ENCODE peak calls at places on chromosomes 7 and 10, in six cellular contexts. One of them, this sample, is unnamed.

GRCh38 chr7:19776981-19777380 is 3.6 kb upstream of the TMEM196 start:
- DNase-seq in HepG2: no peak
- DNase-seq in GM12891: no peak
- DNase-seq in GM12878: no peak
- DNase-seq in K562: no peak
- DNase-seq in H1: no peak
- DNase-seq in this sample: no peak

GRCh38 chr10:122323941-122324675 is 50.4 kb upstream of the PLEKHA1 start:
- DNase-seq in HepG2: no peak
- DNase-seq in GM12891: no peak
- DNase-seq in GM12878: no peak
- DNase-seq in K562: no peak
- DNase-seq in H1: no peak
- DNase-seq in this sample: no peak

GRCh38 chr7:36115448-36116321 is 37.4 kb upstream of the EEPD1 start:
- DNase-seq in HepG2: peak; percentile 82
- DNase-seq in GM12891: peak; percentile 39
- DNase-seq in GM12878: peak; percentile 79
- DNase-seq in K562: no peak
- DNase-seq in H1: no peak
- DNase-seq in this sample: peak; percentile 45

GRCh38 chr7:91242097-91242846 is 22.0 kb upstream of the FZD1 start:
- DNase-seq in HepG2: no peak
- DNase-seq in GM12891: no peak
- DNase-seq in GM12878: no peak
- DNase-seq in K562: no peak
- DNase-seq in H1: no peak
- DNase-seq in this sample: no peak

GRCh38 chr10:24642921-24643678 is 80.6 kb downstream of the ARHGAP21 start:
- DNase-seq in HepG2: peak; percentile 89
- DNase-seq in GM12891: no peak
- DNase-seq in GM12878: peak; percentile 40
- DNase-seq in K562: peak; percentile 21
- DNase-seq in H1: no peak
- DNase-seq in this sample: no peak

GRCh38 chr10:78301481-78301880 is 267.8 kb downstream of the RPS24 start:
- DNase-seq in HepG2: no peak
- DNase-seq in GM12891: no peak
- DNase-seq in GM12878: no peak
- DNase-seq in K562: no peak
- DNase-seq in H1: peak; percentile 29
- DNase-seq in this sample: no peak

GRCh38 chr7:39127058-39127457 is 149.3 kb downstream of the POU6F2 start:
- DNase-seq in HepG2: no peak
- DNase-seq in GM12891: no peak
- DNase-seq in GM12878: no peak
- DNase-seq in K562: no peak
- DNase-seq in H1: no peak
- DNase-seq in this sample: no peak

GRCh38 chr7:121797283-121798037 is 75.5 kb upstream of the PTPRZ1 start:
- DNase-seq in HepG2: no peak
- DNase-seq in GM12891: no peak
- DNase-seq in GM12878: no peak
- DNase-seq in K562: no peak
- DNase-seq in H1: no peak
- DNase-seq in this sample: no peak

GRCh38 chr7:43870316-43870715 is 999 bp upstream of the MRPS24 start:
- DNase-seq in HepG2: no peak
- DNase-seq in GM12891: no peak
- DNase-seq in GM12878: no peak
- DNase-seq in K562: no peak
- DNase-seq in H1: no peak
- DNase-seq in this sample: no peak

GRCh38 chr7:126727930-126728331 is 524.8 kb downstream of the GRM8 start:
- DNase-seq in HepG2: no peak
- DNase-seq in GM12891: no peak
- DNase-seq in GM12878: no peak
- DNase-seq in K562: peak; percentile 17
- DNase-seq in H1: no peak
- DNase-seq in this sample: no peak

GRCh38 chr10:20659225-20659624 is 237.9 kb downstream of the NEBL start:
- DNase-seq in HepG2: no peak
- DNase-seq in GM12891: no peak
- DNase-seq in GM12878: no peak
- DNase-seq in K562: no peak
- DNase-seq in H1: no peak
- DNase-seq in this sample: no peak

GRCh38 chr7:82677493-82677892 is 233.9 kb upstream of the CACNA2D1 start:
- DNase-seq in HepG2: no peak
- DNase-seq in GM12891: no peak
- DNase-seq in GM12878: no peak
- DNase-seq in K562: no peak
- DNase-seq in H1: no peak
- DNase-seq in this sample: no peak

GRCh38 chr10:33743429-33743857 is 409.0 kb upstream of the NRP1 start:
- DNase-seq in HepG2: no peak
- DNase-seq in GM12891: no peak
- DNase-seq in GM12878: peak; percentile 19
- DNase-seq in K562: no peak
- DNase-seq in H1: no peak
- DNase-seq in this sample: no peak

GRCh38 chr10:91374054-91374453 is 36.1 kb upstream of the HECTD2 start:
- DNase-seq in HepG2: no peak
- DNase-seq in GM12891: no peak
- DNase-seq in GM12878: no peak
- DNase-seq in K562: no peak
- DNase-seq in H1: no peak
- DNase-seq in this sample: no peak

GRCh38 chr10:21526952-21527633 is 1.6 kb upstream of the SKIDA1 start:
- DNase-seq in HepG2: peak; percentile 70
- DNase-seq in GM12891: no peak
- DNase-seq in GM12878: no peak
- DNase-seq in K562: peak; percentile 68
- DNase-seq in H1: peak; percentile 83
- DNase-seq in this sample: peak; percentile 39

GRCh38 chr10:35822316-35822715 is 180.2 kb upstream of the FZD8 start:
- DNase-seq in HepG2: peak; percentile 3
- DNase-seq in GM12891: no peak
- DNase-seq in GM12878: no peak
- DNase-seq in K562: no peak
- DNase-seq in H1: peak; percentile 74
- DNase-seq in this sample: no peak

GRCh38 chr10:88232978-88233537 is 350.1 kb downstream of the RNLS start:
- DNase-seq in HepG2: no peak
- DNase-seq in GM12891: no peak
- DNase-seq in GM12878: no peak
- DNase-seq in K562: no peak
- DNase-seq in H1: no peak
- DNase-seq in this sample: no peak

GRCh38 chr10:102648269-102648888 is 4.1 kb downstream of the TRIM8 start:
- DNase-seq in HepG2: no peak
- DNase-seq in GM12891: no peak
- DNase-seq in GM12878: no peak
- DNase-seq in K562: no peak
- DNase-seq in H1: no peak
- DNase-seq in this sample: no peak

DNA sequence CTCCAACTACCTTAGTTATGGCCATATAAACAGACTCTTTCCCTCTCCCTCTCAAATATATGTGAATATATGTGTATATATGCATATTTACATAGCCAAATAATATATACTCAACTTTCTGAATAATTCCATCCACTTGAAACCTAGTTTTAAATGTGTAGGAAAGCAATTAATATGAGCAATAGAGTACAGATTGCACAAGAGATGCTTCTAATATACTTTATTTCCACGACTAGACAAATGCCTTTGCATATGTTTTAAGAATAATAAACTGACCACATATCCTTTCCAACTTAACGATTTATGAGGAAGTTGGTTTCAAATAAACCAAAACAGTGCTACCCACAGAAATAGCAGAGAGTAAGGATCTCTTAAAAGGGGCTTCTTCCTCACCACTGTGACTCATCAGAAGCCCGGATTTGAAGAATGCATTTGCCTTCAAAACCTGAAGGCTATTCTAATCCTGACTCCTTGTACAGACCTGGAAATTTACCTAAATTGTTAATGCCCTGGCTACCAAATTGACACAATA is 266.3 kb downstream of the AHR start:
- DNase-seq in HepG2: no peak
- DNase-seq in GM12891: no peak
- DNase-seq in GM12878: no peak
- DNase-seq in K562: no peak
- DNase-seq in H1: no peak
- DNase-seq in this sample: no peak
- TF ChIP-seq POLR2A in HepG2: no peak
- TF ChIP-seq POLR2A in GM12891: no peak
- TF ChIP-seq POLR2A in GM12878: no peak
- TF ChIP-seq POLR2A in K562: no peak
- TF ChIP-seq POLR2A in H1: no peak
- TF ChIP-seq POLR2A in this sample: no peak

GRCh38 chr10:7689591-7689990 is 13.5 kb upstream of the ITIH2 start:
- DNase-seq in HepG2: no peak
- DNase-seq in GM12891: no peak
- DNase-seq in GM12878: no peak
- DNase-seq in K562: no peak
- DNase-seq in H1: no peak
- DNase-seq in this sample: no peak

GRCh38 chr10:7686351-7687171 is 16.6 kb upstream of the ITIH2 start:
- DNase-seq in HepG2: peak; percentile 100
- DNase-seq in GM12891: no peak
- DNase-seq in GM12878: no peak
- DNase-seq in K562: no peak
- DNase-seq in H1: no peak
- DNase-seq in this sample: no peak

DNA sequence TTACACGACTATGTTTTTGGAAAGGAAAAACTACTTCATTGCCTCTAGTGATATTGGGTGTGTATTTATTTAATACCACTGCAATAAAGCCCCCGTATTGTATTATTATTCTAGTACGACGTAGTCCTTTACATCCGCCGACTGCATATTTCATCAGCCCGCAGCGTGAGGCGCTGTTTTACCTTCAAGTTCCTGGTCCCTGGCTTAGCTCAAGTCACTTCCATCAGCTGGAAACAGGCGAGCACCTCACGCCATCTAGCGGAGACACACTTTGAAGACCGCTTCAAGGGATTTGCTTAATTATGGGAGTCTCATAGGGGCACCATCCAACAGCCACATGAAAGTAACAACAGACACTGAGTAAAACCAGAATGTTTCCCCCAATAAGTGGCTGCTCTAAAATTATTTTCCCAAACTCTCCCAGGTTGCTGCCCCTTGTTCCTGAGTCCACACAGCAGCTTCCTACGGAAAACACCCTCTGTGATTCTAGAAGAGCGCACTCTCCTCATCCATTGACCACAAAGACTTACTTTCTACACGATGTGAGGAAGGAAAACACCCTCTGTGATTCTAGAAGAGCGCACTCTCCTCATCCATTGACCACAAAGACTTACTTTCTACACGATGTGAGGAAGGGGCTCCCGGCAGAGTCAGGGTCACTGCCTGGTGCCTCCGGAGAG is 15.7 kb upstream of the ITIH2 start:
- DNase-seq in HepG2: peak; percentile 95
- DNase-seq in GM12891: peak; percentile 49
- DNase-seq in GM12878: peak; percentile 62
- DNase-seq in K562: peak; percentile 67
- DNase-seq in H1: peak; percentile 80
- DNase-seq in this sample: peak; percentile 36
- TF ChIP-seq POLR2AphosphoS5 in HepG2: no peak
- TF ChIP-seq POLR2AphosphoS5 in GM12891: no peak
- TF ChIP-seq POLR2AphosphoS5 in GM12878: no peak
- TF ChIP-seq POLR2AphosphoS5 in K562: no peak
- TF ChIP-seq POLR2AphosphoS5 in H1: no peak
- TF ChIP-seq POLR2AphosphoS5 in this sample: no peak

DNA sequence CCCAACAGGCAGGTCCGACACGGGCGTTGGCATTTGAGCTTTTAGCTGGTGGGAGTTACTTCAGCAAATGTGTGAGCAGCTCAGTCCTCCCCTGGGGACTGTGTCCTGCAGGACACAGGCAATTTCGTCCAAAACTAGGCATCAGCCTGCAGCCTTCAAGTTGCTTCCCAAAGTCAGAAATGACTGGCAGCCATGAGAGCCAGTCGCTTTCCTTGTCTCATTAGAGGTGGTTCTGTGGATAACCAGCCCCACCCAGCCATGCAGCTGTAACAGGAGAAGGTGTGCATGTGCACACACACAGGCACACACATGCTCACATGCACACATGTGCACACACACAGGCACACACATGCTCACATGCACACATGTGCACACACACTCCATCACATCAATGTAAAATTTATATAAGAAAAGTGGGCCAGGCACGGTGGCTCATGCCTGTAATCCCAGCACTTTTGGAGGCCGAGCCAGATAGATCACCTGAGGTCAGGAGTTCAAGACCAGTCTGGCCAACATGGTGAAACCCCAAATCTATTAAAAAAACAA is 138.8 kb upstream of the TCERG1L start:
- DNase-seq in HepG2: no peak
- DNase-seq in GM12891: no peak
- DNase-seq in GM12878: no peak
- DNase-seq in K562: no peak
- DNase-seq in H1: peak; percentile 33
- DNase-seq in this sample: no peak
- TF ChIP-seq TAF1 in HepG2: no peak
- TF ChIP-seq TAF1 in GM12891: no peak
- TF ChIP-seq TAF1 in GM12878: no peak
- TF ChIP-seq TAF1 in K562: no peak
- TF ChIP-seq TAF1 in H1: no peak
- TF ChIP-seq TAF1 in this sample: no peak

GRCh38 chr7:7693881-7694280 is 24.5 kb downstream of the RPA3 start:
- DNase-seq in HepG2: peak; percentile 69
- DNase-seq in GM12891: no peak
- DNase-seq in GM12878: no peak
- DNase-seq in K562: no peak
- DNase-seq in H1: no peak
- DNase-seq in this sample: no peak

GRCh38 chr7:7688310-7688709 is 30.1 kb downstream of the RPA3 start:
- DNase-seq in HepG2: no peak
- DNase-seq in GM12891: no peak
- DNase-seq in GM12878: no peak
- DNase-seq in K562: no peak
- DNase-seq in H1: no peak
- DNase-seq in this sample: no peak

GRCh38 chr7:7687800-7688199 is 30.6 kb downstream of the RPA3 start:
- DNase-seq in HepG2: no peak
- DNase-seq in GM12891: no peak
- DNase-seq in GM12878: no peak
- DNase-seq in K562: no peak
- DNase-seq in H1: no peak
- DNase-seq in this sample: no peak

GRCh38 chr7:7686806-7687205 is 31.6 kb downstream of the RPA3 start:
- DNase-seq in HepG2: peak; percentile 38
- DNase-seq in GM12891: no peak
- DNase-seq in GM12878: no peak
- DNase-seq in K562: no peak
- DNase-seq in H1: no peak
- DNase-seq in this sample: no peak

GRCh38 chr7:7688956-7689355 is 29.5 kb downstream of the RPA3 start:
- DNase-seq in HepG2: no peak
- DNase-seq in GM12891: no peak
- DNase-seq in GM12878: no peak
- DNase-seq in K562: no peak
- DNase-seq in H1: no peak
- DNase-seq in this sample: no peak
- TF ChIP-seq POLR2A in HepG2: no peak
- TF ChIP-seq POLR2A in GM12891: no peak
- TF ChIP-seq POLR2A in GM12878: no peak
- TF ChIP-seq POLR2A in K562: no peak
- TF ChIP-seq POLR2A in H1: no peak
- TF ChIP-seq POLR2A in this sample: no peak

GRCh38 chr7:116210345-116211005 is at the start of gene TES:
- DNase-seq in HepG2: peak; percentile 29
- DNase-seq in GM12891: peak; percentile 76
- DNase-seq in GM12878: no peak
- DNase-seq in K562: peak; percentile 97
- DNase-seq in H1: peak; percentile 84
- DNase-seq in this sample: peak; percentile 66
- TF ChIP-seq POLR2AphosphoS5 in HepG2: no peak
- TF ChIP-seq POLR2AphosphoS5 in GM12891: no peak
- TF ChIP-seq POLR2AphosphoS5 in GM12878: no peak
- TF ChIP-seq POLR2AphosphoS5 in K562: peak; percentile 61
- TF ChIP-seq POLR2AphosphoS5 in H1: no peak
- TF ChIP-seq POLR2AphosphoS5 in this sample: no peak

This sample was measured in GM12892.